ENCODE peak calls at places on chromosomes 6 and 20, in nine cellular contexts. Z is brain microvascular endothelial cell; T is fibroblast of mammary gland; J is right cardiac atrium; C is psoas muscle; X is K562; H is transverse colon; E is naive thymus-derived CD4-positive, alpha-beta T cell; V is lower lobe of right lung. R is an unnamed sample.

GRCh38 chr6:166318649-166319600 is 10.7 kb upstream of the PRR18 start:
- DNase-seq in T (no peak), E (no peak), J (no peak), X (no peak), H (no peak), Z (no peak), C (no peak), V (no peak), R (no peak)

GRCh38 chr6:43645613-43645964 is 753 bp downstream of the RSPH9 start:
- DNase-seq in V (no peak), T (no peak), C (no peak), E (no peak), H (no peak), X (no peak), Z (no peak), J (no peak), R (no peak)

GRCh38 chr6:41939848-41940758 is 1.5 kb downstream of the CCND3 start:
- DNase-seq in V (peak), H (peak), J (no peak), E (peak), X (peak), T (peak), C (no peak), Z (no peak), R (peak)

GRCh38 chr6:23547851-23548250 is 578.2 kb upstream of the NRSN1 start:
- DNase-seq in H (no peak), Z (no peak), J (no peak), E (no peak), V (no peak), X (no peak), T (no peak), C (no peak), R (no peak)

GRCh38 chr20:62831361-62831788 is 14.5 kb downstream of the COL9A3 start:
- DNase-seq in E (no peak), J (no peak), X (no peak), H (peak), V (no peak), C (peak), Z (no peak), T (no peak), R (no peak)

GRCh38 chr6:28922841-28923317 is 906 bp downstream of the TRIM27 start:
- DNase-seq in T (peak), E (peak), H (peak), V (no peak), X (no peak), Z (peak), J (peak), C (no peak), R (peak)

GRCh38 chr20:36860339-36860738 is 15.6 kb upstream of the TLDC2 start:
- DNase-seq in C (no peak), X (no peak), J (no peak), E (no peak), H (no peak), T (peak), V (no peak), Z (no peak), R (no peak)

GRCh38 chr6:137271245-137272183 is 52.3 kb upstream of the IFNGR1 start:
- DNase-seq in T (peak), E (no peak), Z (peak), V (no peak), J (no peak), H (no peak), C (no peak), X (no peak), R (peak)

GRCh38 chr20:7199867-7200266 is 432.4 kb downstream of the BMP2 start:
- DNase-seq in E (no peak), C (no peak), V (no peak), H (no peak), T (no peak), X (no peak), J (no peak), Z (no peak), R (no peak)

GRCh38 chr6:18368277-18369105 is 18.7 kb upstream of the RNF144B start:
- DNase-seq in Z (no peak), J (no peak), X (no peak), T (no peak), H (no peak), C (no peak), E (no peak), V (no peak), R (no peak)

GRCh38 chr6:45591306-45591705 is 213.6 kb upstream of the SUPT3H start:
- DNase-seq in T (peak), E (no peak), J (no peak), V (no peak), X (no peak), Z (no peak), C (no peak), H (no peak), R (peak)
- H3K4me3 ChIP-seq in T (no peak), E (no peak), J (no peak), V (no peak), X (no peak), Z (no peak), C (no peak), H (no peak), R (no peak)

GRCh38 chr6:80336906-80337305 is 230.4 kb downstream of the BCKDHB start:
- DNase-seq in H (no peak), V (no peak), T (peak), C (no peak), X (no peak), J (no peak), Z (no peak), E (no peak), R (no peak)
- H3K4me3 ChIP-seq in H (no peak), V (no peak), T (no peak), C (no peak), X (no peak), J (no peak), Z (no peak), E (no peak), R (no peak)

GRCh38 chr20:57711826-57712225 is 2.0 kb upstream of the PMEPA1 start:
- DNase-seq in V (no peak), T (no peak), X (no peak), C (no peak), H (no peak), E (no peak), Z (no peak), J (no peak), R (no peak)

GRCh38 chr20:57711311-57711712 is 1.5 kb upstream of the PMEPA1 start:
- DNase-seq in E (no peak), H (no peak), T (no peak), V (no peak), J (no peak), C (no peak), X (no peak), Z (no peak), R (no peak)

GRCh38 chr20:57708694-57709673 is 831 bp downstream of the PMEPA1 start:
- DNase-seq in Z (peak), J (peak), T (no peak), H (no peak), X (no peak), E (peak), C (peak), V (no peak), R (no peak)

GRCh38 chr20:57709823-57710799 is at the start of gene PMEPA1:
- DNase-seq in V (peak), X (peak), E (peak), T (peak), C (peak), Z (peak), H (peak), J (peak), R (peak)

DNA sequence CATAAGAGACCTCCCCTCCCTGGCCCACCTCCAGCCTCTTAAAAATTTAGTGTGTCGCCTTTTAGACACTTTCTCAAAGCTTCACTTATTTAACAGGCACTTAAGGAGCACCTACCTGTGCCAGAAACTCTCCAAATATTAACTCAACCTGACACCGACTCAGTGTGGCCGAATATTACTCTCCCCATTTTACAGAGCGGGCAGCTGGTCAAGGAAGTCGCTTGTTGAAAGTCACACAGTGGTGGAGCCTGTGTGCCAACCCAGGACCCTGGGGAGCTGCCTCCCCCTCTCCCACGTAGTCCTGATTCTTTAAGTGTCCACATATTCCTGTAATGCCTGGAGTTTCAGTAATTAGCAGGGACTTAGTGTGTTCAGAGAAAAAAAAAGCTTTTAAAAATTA is 1.0 kb upstream of the PMEPA1 start:
- DNase-seq in T (no peak), X (no peak), E (no peak), V (no peak), C (no peak), J (no peak), H (no peak), Z (no peak), R (no peak)
- H3K4me3 ChIP-seq in T (no peak), X (no peak), E (peak), V (peak), C (peak), J (peak), H (peak), Z (peak), R (peak)

DNA sequence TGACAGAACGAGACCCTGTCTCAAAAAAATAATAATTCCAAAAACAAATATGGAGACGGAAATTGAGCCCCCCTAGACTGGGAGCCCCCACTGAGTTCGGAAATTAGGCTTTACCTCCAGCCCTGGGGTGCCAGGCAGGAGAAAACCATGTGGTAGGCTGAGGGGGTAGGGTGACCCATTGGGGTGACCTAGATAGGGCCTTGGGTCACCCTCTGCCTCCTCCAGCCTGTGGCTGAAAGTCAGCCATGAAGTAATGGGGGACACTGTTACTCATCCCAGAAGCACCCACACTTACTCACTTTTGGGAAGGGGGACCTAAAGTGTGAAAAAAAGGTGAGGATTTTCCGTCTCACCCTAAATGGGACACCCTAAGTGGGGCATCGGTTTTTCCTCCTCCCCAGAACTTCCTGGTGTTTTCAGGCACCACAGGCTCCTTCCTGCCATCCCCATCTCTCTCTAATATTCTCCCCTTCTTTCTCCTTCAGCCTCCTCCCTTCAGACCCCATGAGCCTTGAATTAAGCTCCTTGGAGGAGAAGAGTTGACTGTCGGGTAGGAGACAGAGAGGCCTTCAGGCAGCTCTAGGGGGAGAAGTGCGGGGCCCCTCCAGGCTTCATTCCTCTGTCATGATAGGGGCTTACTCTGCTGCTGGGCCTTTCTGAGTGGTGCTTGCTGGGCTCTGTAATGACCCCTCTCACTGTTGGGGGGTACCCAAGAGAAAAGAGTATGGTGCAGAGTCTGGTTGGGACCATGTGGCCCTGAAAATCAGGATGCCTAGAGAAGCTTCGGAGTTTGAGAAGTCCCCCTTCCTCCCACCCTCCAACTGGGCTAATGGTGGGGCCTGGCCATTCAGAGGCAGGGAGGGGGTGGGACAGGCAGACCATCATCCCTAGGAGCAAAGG is 2.4 kb downstream of the LTB start:
- DNase-seq in X (no peak), T (no peak), E (no peak), C (no peak), J (no peak), V (no peak), Z (no peak), H (no peak), R (no peak)
- H3K4me3 ChIP-seq in X (no peak), T (no peak), E (peak), C (peak), J (no peak), V (peak), Z (no peak), H (no peak), R (no peak)

GRCh38 chr6:26440977-26441358 is 664 bp downstream of the BTN3A3 start:
- DNase-seq in E (no peak), C (no peak), J (no peak), T (no peak), X (no peak), V (no peak), H (no peak), Z (no peak), R (no peak)
- H3K4me3 ChIP-seq in E (peak), C (peak), J (peak), T (peak), X (no peak), V (peak), H (peak), Z (peak), R (peak)

GRCh38 chr6:159760602-159761057 is 1.2 kb upstream of the ACAT2 start:
- DNase-seq in Z (peak), J (no peak), X (no peak), H (no peak), C (no peak), T (peak), E (no peak), V (no peak), R (peak)
- H3K4me3 ChIP-seq in Z (peak), J (no peak), X (peak), H (no peak), C (peak), T (peak), E (peak), V (peak), R (no peak)

DNA sequence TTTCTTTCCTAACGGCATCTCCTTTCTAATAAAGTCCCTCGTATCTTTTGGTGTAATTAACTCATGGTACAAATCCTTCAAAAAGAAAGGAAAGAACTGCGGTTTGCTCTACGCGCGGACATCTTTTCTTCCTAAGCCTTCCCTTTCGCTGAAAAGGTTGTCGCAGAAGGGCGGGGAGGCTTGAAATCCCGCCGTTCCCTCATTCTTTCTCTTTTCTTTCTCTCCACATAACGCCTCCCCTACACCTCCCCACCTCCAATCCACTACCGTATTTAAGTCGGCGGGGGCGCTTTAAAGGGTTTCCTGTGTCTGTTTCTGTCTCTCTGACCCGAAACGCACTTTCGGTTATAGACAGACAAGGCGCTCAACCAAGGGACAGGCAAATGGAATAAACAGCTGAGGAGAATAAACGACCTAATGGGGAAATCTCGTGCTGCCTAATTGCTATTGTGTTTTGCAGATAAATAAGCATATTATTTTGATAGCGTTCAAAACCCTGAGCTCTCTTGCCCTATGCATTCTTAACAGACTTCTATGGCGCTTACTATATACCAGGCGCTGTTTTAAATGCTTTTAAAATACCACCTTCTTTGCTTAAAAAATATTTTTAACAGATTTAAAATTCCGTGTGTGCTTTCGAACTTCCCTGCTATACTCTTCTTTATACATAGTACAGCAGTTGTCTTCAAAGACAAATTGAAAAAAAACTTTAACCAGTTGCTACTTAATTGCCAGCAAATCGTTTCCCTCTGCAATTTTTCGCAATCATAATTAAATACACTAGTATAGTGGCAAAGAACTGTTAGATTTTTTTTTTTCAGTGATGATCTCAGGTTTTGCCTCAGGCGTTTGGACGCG is 2.5 kb upstream of the HEY2 start:
- DNase-seq in Z (peak), T (peak), X (peak), H (peak), V (peak), C (peak), E (peak), J (peak), R (peak)
- H3K4me3 ChIP-seq in Z (peak), T (peak), X (peak), H (peak), V (peak), C (peak), E (peak), J (peak), R (peak)

GRCh38 chr20:47355489-47356219 is 845 bp downstream of the ZMYND8 start:
- DNase-seq in Z (no peak), H (no peak), E (no peak), V (peak), C (no peak), J (no peak), T (no peak), X (no peak), R (peak)
- H3K4me3 ChIP-seq in Z (peak), H (no peak), E (peak), V (peak), C (peak), J (peak), T (peak), X (peak), R (peak)

R was measured in astrocyte of the spinal cord.